ENCODE peak calls at places on chromosomes 4 and X, in four cellular contexts. One of them, this sample, is unnamed.

GRCh38 chr4:23976423-23976822 is 86.6 kb upstream of the PPARGC1A start:
- DNase-seq in K562: no peak
- DNase-seq in HepG2: no peak
- DNase-seq in GM12878: no peak
- DNase-seq in this sample: no peak

GRCh38 chr4:156497486-156497885 is 474.1 kb downstream of the PDGFC start:
- DNase-seq in K562: no peak
- DNase-seq in HepG2: no peak
- DNase-seq in GM12878: no peak
- DNase-seq in this sample: no peak

GRCh38 chr4:71270901-71271300 is 67.9 kb upstream of the SLC4A4 start:
- DNase-seq in K562: peak
- DNase-seq in HepG2: peak
- DNase-seq in GM12878: no peak
- DNase-seq in this sample: peak

GRCh38 chr4:7412586-7412975 is 22.1 kb downstream of the PSAPL1 start:
- DNase-seq in K562: no peak
- DNase-seq in HepG2: no peak
- DNase-seq in GM12878: no peak
- DNase-seq in this sample: peak

GRCh38 chr4:110371016-110371795 is 104.7 kb upstream of the ENPEP start:
- DNase-seq in K562: no peak
- DNase-seq in HepG2: no peak
- DNase-seq in GM12878: no peak
- DNase-seq in this sample: no peak

GRCh38 chr4:10223782-10224181 is 107.2 kb upstream of the WDR1 start:
- DNase-seq in K562: no peak
- DNase-seq in HepG2: no peak
- DNase-seq in GM12878: no peak
- DNase-seq in this sample: no peak

GRCh38 chr4:75985116-75985515 is 5.6 kb downstream of the SDAD1 start:
- DNase-seq in K562: no peak
- DNase-seq in HepG2: no peak
- DNase-seq in GM12878: no peak
- DNase-seq in this sample: no peak

GRCh38 chr4:2330119-2331042 is 68.5 kb upstream of the MXD4 start:
- DNase-seq in K562: no peak
- DNase-seq in HepG2: no peak
- DNase-seq in GM12878: no peak
- DNase-seq in this sample: no peak

GRCh38 chrX:103356897-103357296 is 591 bp downstream of the TCEAL9 start:
- DNase-seq in K562: peak
- DNase-seq in HepG2: no peak
- DNase-seq in GM12878: no peak
- DNase-seq in this sample: no peak

GRCh38 chrX:154305481-154306205 is 10.0 kb downstream of the TKTL1 start:
- DNase-seq in K562: no peak
- DNase-seq in HepG2: no peak
- DNase-seq in GM12878: no peak
- DNase-seq in this sample: no peak

GRCh38 chrX:101452051-101452450 is 33.2 kb upstream of the ARMCX4 start:
- DNase-seq in K562: no peak
- DNase-seq in HepG2: no peak
- DNase-seq in GM12878: no peak
- DNase-seq in this sample: no peak

GRCh38 chr4:70703695-70704332 is 15.5 kb downstream of the UTP3 start:
- DNase-seq in K562: no peak
- DNase-seq in HepG2: no peak
- DNase-seq in GM12878: no peak
- DNase-seq in this sample: no peak

GRCh38 chrX:81280148-81280547 is 78.2 kb downstream of the SH3BGRL start:
- DNase-seq in K562: no peak
- DNase-seq in HepG2: no peak
- DNase-seq in GM12878: no peak
- DNase-seq in this sample: peak

GRCh38 chr4:19195696-19196095 is 1056.0 kb upstream of the SLIT2 start:
- DNase-seq in K562: no peak
- DNase-seq in HepG2: no peak
- DNase-seq in GM12878: no peak
- DNase-seq in this sample: peak

GRCh38 chrX:112818114-112819012 is 22.3 kb downstream of the AMOT start:
- DNase-seq in K562: no peak
- DNase-seq in HepG2: no peak
- DNase-seq in GM12878: no peak
- DNase-seq in this sample: no peak

GRCh38 chr4:110484029-110484428 is 8.1 kb downstream of the ENPEP start:
- DNase-seq in K562: no peak
- DNase-seq in HepG2: no peak
- DNase-seq in GM12878: peak
- DNase-seq in this sample: no peak

GRCh38 chr4:118736867-118737266 is 51.7 kb downstream of the METTL14 start:
- DNase-seq in K562: no peak
- DNase-seq in HepG2: no peak
- DNase-seq in GM12878: no peak
- DNase-seq in this sample: no peak

GRCh38 chrX:124098089-124098488 is 136.6 kb downstream of the STAG2 start:
- DNase-seq in K562: peak
- DNase-seq in HepG2: peak
- DNase-seq in GM12878: no peak
- DNase-seq in this sample: no peak

GRCh38 chrX:8783100-8784098 is 17.8 kb downstream of the FAM9A start:
- DNase-seq in K562: peak
- DNase-seq in HepG2: peak
- DNase-seq in GM12878: no peak
- DNase-seq in this sample: peak

GRCh38 chr4:155667538-155668511 is 1.2 kb downstream of the GUCY1A1 start:
- DNase-seq in K562: no peak
- DNase-seq in HepG2: no peak
- DNase-seq in GM12878: no peak
- DNase-seq in this sample: peak

GRCh38 chr4:100240008-100240407 is 49.7 kb upstream of the DDIT4L start:
- DNase-seq in K562: no peak
- DNase-seq in HepG2: no peak
- DNase-seq in GM12878: no peak
- DNase-seq in this sample: no peak

GRCh38 chrX:100913111-100913510 is 15.6 kb downstream of the XKRX start:
- DNase-seq in K562: no peak
- DNase-seq in HepG2: no peak
- DNase-seq in GM12878: no peak
- DNase-seq in this sample: no peak

GRCh38 chr4:98603683-98604573 is 54.5 kb downstream of the TSPAN5 start:
- DNase-seq in K562: no peak
- DNase-seq in HepG2: no peak
- DNase-seq in GM12878: no peak
- DNase-seq in this sample: no peak

GRCh38 chrX:118521435-118521834 is 25.8 kb downstream of the DOCK11 start:
- DNase-seq in K562: no peak
- DNase-seq in HepG2: no peak
- DNase-seq in GM12878: no peak
- DNase-seq in this sample: no peak

GRCh38 chr4:183260491-183261151 is 59.5 kb downstream of the CLDN22 start:
- DNase-seq in K562: no peak
- DNase-seq in HepG2: peak
- DNase-seq in GM12878: no peak
- DNase-seq in this sample: no peak

GRCh38 chr4:2057382-2058065 is 1.6 kb upstream of the NAT8L start:
- DNase-seq in K562: no peak
- DNase-seq in HepG2: no peak
- DNase-seq in GM12878: no peak
- DNase-seq in this sample: no peak

GRCh38 chr4:98290511-98290910 is 29.3 kb downstream of the RAP1GDS1 start:
- DNase-seq in K562: no peak
- DNase-seq in HepG2: no peak
- DNase-seq in GM12878: no peak
- DNase-seq in this sample: no peak

GRCh38 chr4:56757270-56757746 is 64.2 kb downstream of the SPINK2 start:
- DNase-seq in K562: no peak
- DNase-seq in HepG2: no peak
- DNase-seq in GM12878: no peak
- DNase-seq in this sample: peak

GRCh38 chr4:184103755-184104367 is 113.8 kb downstream of the ENPP6 start:
- DNase-seq in K562: no peak
- DNase-seq in HepG2: no peak
- DNase-seq in GM12878: no peak
- DNase-seq in this sample: peak

GRCh38 chr4:185215261-185215660 is 5.9 kb downstream of the SNX25 start:
- DNase-seq in K562: no peak
- DNase-seq in HepG2: no peak
- DNase-seq in GM12878: no peak
- DNase-seq in this sample: no peak

GRCh38 chr4:142414336-142414945 is 431.7 kb downstream of the INPP4B start:
- DNase-seq in K562: no peak
- DNase-seq in HepG2: no peak
- DNase-seq in GM12878: no peak
- DNase-seq in this sample: no peak

GRCh38 chrX:148647666-148648065 is 147.2 kb downstream of the AFF2 start:
- DNase-seq in K562: no peak
- DNase-seq in HepG2: no peak
- DNase-seq in GM12878: no peak
- DNase-seq in this sample: no peak

GRCh38 chr4:186554485-186554884 is 882 bp downstream of the MTNR1A start:
- DNase-seq in K562: no peak
- DNase-seq in HepG2: peak
- DNase-seq in GM12878: no peak
- DNase-seq in this sample: peak

GRCh38 chrX:7074908-7075204 is 72.7 kb upstream of the STS start:
- DNase-seq in K562: no peak
- DNase-seq in HepG2: no peak
- DNase-seq in GM12878: no peak
- DNase-seq in this sample: no peak

GRCh38 chr4:180426938-180427337 is 1816.3 kb upstream of the TENM3 start:
- DNase-seq in K562: no peak
- DNase-seq in HepG2: no peak
- DNase-seq in GM12878: no peak
- DNase-seq in this sample: no peak

GRCh38 chr4:36399762-36400353 is 118.4 kb downstream of the DTHD1 start:
- DNase-seq in K562: no peak
- DNase-seq in HepG2: peak
- DNase-seq in GM12878: peak
- DNase-seq in this sample: peak
- TF ChIP-seq SP1 in K562: no peak
- TF ChIP-seq SP1 in HepG2: no peak
- TF ChIP-seq SP1 in GM12878: no peak
- TF ChIP-seq SP1 in this sample: no peak

GRCh38 chr4:72442715-72443114 is 126.3 kb downstream of the ADAMTS3 start:
- DNase-seq in K562: no peak
- DNase-seq in HepG2: no peak
- DNase-seq in GM12878: no peak
- DNase-seq in this sample: no peak
- TF ChIP-seq TCF7 in K562: no peak
- TF ChIP-seq TCF7 in HepG2: no peak
- TF ChIP-seq TCF7 in GM12878: no peak
- TF ChIP-seq TCF7 in this sample: no peak

DNA sequence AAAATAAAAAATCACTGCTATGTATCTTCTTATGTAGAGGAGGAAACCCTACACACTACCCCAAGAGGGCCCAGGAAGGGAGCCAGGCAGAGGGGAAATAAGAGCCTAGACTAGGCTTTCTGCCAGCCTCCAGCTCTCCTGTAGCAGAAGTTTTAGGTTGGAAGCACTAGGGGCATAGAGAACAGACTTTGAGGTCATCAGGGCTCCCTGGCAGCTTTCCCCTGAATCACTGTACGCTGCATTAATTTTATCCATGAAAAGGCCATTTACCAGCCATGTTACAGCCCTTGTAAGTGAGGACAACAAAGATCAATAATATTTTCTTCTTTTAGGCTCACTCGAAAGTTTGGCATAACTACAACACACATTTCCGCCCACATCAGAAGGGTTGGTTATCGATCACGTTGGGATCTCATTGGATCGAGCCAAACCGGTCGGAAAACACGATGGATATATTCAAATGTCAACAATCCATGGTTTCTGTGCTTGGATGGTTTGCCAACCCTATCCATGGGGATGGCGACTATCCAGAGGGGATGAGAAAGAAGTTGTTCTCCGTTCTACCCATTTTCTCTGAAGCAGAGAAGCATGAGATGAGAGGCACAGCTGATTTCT is 24.7 kb downstream of the RPL9 start:
- DNase-seq in K562: no peak
- DNase-seq in HepG2: no peak
- DNase-seq in GM12878: no peak
- DNase-seq in this sample: no peak
- TF ChIP-seq CTCF in K562: no peak
- TF ChIP-seq CTCF in HepG2: no peak
- TF ChIP-seq CTCF in GM12878: no peak
- TF ChIP-seq CTCF in this sample: no peak

GRCh38 chrX:40085714-40086113 is 12.0 kb downstream of the BCOR start:
- DNase-seq in K562: no peak
- DNase-seq in HepG2: no peak
- DNase-seq in GM12878: no peak
- DNase-seq in this sample: no peak
- TF ChIP-seq SP1 in K562: no peak
- TF ChIP-seq SP1 in HepG2: no peak
- TF ChIP-seq SP1 in GM12878: no peak
- TF ChIP-seq SP1 in this sample: no peak

GRCh38 chr4:96227515-96227914 is 387.6 kb downstream of the PDHA2 start:
- DNase-seq in K562: no peak
- DNase-seq in HepG2: no peak
- DNase-seq in GM12878: no peak
- DNase-seq in this sample: no peak

DNA sequence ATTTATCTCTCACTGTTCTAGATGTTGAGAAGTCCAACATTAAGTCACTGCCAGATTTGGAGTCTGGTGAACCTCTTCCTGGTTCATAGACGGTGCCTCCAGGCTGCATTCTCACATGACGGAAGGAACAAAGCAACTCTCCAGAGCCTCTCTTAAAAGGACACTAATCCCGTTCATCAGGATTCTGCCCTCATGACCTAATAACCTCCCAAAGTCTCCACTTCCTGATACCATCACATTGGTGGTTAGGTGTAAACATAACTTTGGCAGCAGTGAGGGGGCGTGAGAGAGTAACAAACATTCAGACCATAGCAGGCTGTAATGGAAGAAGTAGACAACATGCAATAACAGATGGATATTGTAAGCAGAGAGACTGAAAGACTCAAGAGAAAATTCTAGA is 388.6 kb downstream of the PDHA2 start:
- DNase-seq in K562: no peak
- DNase-seq in HepG2: peak
- DNase-seq in GM12878: no peak
- DNase-seq in this sample: no peak
- TF ChIP-seq TCF7 in K562: no peak
- TF ChIP-seq TCF7 in HepG2: no peak
- TF ChIP-seq TCF7 in GM12878: no peak
- TF ChIP-seq TCF7 in this sample: no peak

This sample was measured in WTC11.